ENCODE peak calls at places on chromosome 10, in eight cellular contexts. H is suprapubic skin, B is IMR-90, D is heart left ventricle, J is tibial nerve, L is A549, V is sigmoid colon, Z is Peyer's patch. K is an unnamed sample. For H3K4me1, the result is how much of the 10 kb centered on the place peaks cover.

GRCh38 chr10:106479619-106480018 is 684.9 kb downstream of the SORCS1 start:
- DNase-seq in Z (no peak), D (no peak), L (no peak), B (no peak), V (no peak), J (no peak), H (no peak), K (no peak)

GRCh38 chr10:132364594-132364970 is 32.4 kb upstream of the PWWP2B start:
- DNase-seq in D (no peak), J (no peak), V (peak), B (no peak), Z (peak), L (no peak), H (peak), K (no peak)

GRCh38 chr10:121674885-121675284 is 76.6 kb upstream of the FGFR2 start:
- DNase-seq in J (no peak), V (no peak), B (no peak), Z (no peak), D (no peak), H (no peak), L (no peak), K (no peak)

GRCh38 chr10:124204726-124205125 is 111.3 kb upstream of the CHST15 start:
- DNase-seq in V (no peak), B (no peak), Z (no peak), D (no peak), L (no peak), J (no peak), H (no peak), K (no peak)

GRCh38 chr10:16987129-16987670 is 142.4 kb downstream of the CUBN start:
- DNase-seq in D (no peak), J (no peak), B (peak), Z (no peak), H (no peak), V (no peak), L (no peak), K (no peak)

GRCh38 chr10:1123198-1123597 is 67.0 kb downstream of the WDR37 start:
- DNase-seq in B (no peak), Z (no peak), D (no peak), V (no peak), H (no peak), L (no peak), J (no peak), K (no peak)

GRCh38 chr10:61183971-61184370 is 240.0 kb upstream of the RHOBTB1 start:
- DNase-seq in H (no peak), J (no peak), B (no peak), D (no peak), V (no peak), L (no peak), Z (no peak), K (no peak)

GRCh38 chr10:48932831-48933670 is 6.6 kb downstream of the LRRC18 start:
- DNase-seq in L (no peak), V (no peak), B (no peak), J (no peak), H (no peak), D (no peak), Z (no peak), K (no peak)

GRCh38 chr10:94762393-94762792 is at the start of gene CYP2C19:
- DNase-seq in J (no peak), B (no peak), L (no peak), Z (no peak), H (no peak), D (no peak), V (no peak), K (no peak)

GRCh38 chr10:104300736-104301292 is 31.8 kb downstream of the GSTO2 start:
- DNase-seq in D (peak), J (no peak), H (no peak), L (peak), V (peak), Z (no peak), B (peak), K (peak)

GRCh38 chr10:132417249-132417878 is 20.4 kb downstream of the PWWP2B start:
- DNase-seq in L (no peak), V (no peak), D (no peak), Z (no peak), H (no peak), B (no peak), J (no peak), K (peak)

GRCh38 chr10:14698487-14699170 is 76.1 kb downstream of the FAM107B start:
- DNase-seq in Z (no peak), B (peak), H (no peak), V (no peak), D (no peak), L (no peak), J (no peak), K (peak)

GRCh38 chr10:102837230-102837721 is at the start of gene CYP17A1:
- DNase-seq in B (no peak), J (no peak), V (no peak), D (peak), L (no peak), Z (no peak), H (no peak), K (peak)

GRCh38 chr10:63421591-63421990 is 44.2 kb downstream of the JMJD1C start:
- DNase-seq in B (no peak), D (no peak), L (no peak), H (no peak), Z (no peak), V (no peak), J (no peak), K (no peak)

GRCh38 chr10:1255166-1255565 is 199.0 kb downstream of the WDR37 start:
- DNase-seq in V (no peak), J (no peak), B (no peak), D (no peak), H (no peak), Z (no peak), L (no peak), K (no peak)

GRCh38 chr10:87503892-87504291 is 801 bp upstream of the MINPP1 start:
- DNase-seq in Z (no peak), B (peak), J (no peak), D (no peak), V (no peak), L (no peak), H (no peak), K (no peak)

GRCh38 chr10:117462816-117463544 is 79.6 kb upstream of the EMX2 start:
- DNase-seq in Z (no peak), H (no peak), B (no peak), D (no peak), J (no peak), L (no peak), V (no peak), K (no peak)

GRCh38 chr10:115063702-115064479 is 29.3 kb upstream of the ATRNL1 start:
- DNase-seq in H (no peak), J (no peak), V (no peak), L (no peak), Z (no peak), D (no peak), B (no peak), K (no peak)

GRCh38 chr10:78717200-78717599 is 351.6 kb upstream of the ZMIZ1 start:
- DNase-seq in V (no peak), Z (no peak), B (peak), H (no peak), D (peak), J (no peak), L (no peak), K (peak)

GRCh38 chr10:101067356-101068083 is 5.7 kb downstream of the KAZALD1 start:
- DNase-seq in J (peak), Z (peak), D (peak), B (peak), L (peak), H (peak), V (peak), K (peak)

GRCh38 chr10:22103701-22104100 is 100.2 kb upstream of the DNAJC1 start:
- DNase-seq in D (no peak), Z (no peak), V (no peak), L (peak), B (no peak), H (no peak), J (no peak), K (no peak)

GRCh38 chr10:120998251-120998650 is 147.1 kb downstream of the WDR11 start:
- DNase-seq in B (no peak), J (no peak), D (no peak), H (no peak), V (no peak), Z (no peak), L (no peak), K (no peak)

GRCh38 chr10:92242910-92243671 is 47.8 kb downstream of the CPEB3 start:
- DNase-seq in V (peak), Z (peak), H (no peak), L (no peak), J (no peak), D (peak), B (peak), K (peak)

GRCh38 chr10:101258179-101258885 is 29.1 kb upstream of the LBX1 start:
- DNase-seq in V (no peak), Z (no peak), L (no peak), B (no peak), D (no peak), H (no peak), J (no peak), K (no peak)

GRCh38 chr10:22606164-22606614 is 108.2 kb downstream of the PIP4K2A start:
- DNase-seq in B (peak), H (no peak), J (no peak), D (peak), Z (no peak), L (no peak), V (peak), K (peak)

GRCh38 chr10:109743141-109744120 is 179.9 kb downstream of the XPNPEP1 start:
- DNase-seq in L (no peak), H (no peak), J (no peak), D (no peak), B (no peak), Z (no peak), V (peak), K (no peak)

GRCh38 chr10:124999433-125000365 is 57.8 kb downstream of the ZRANB1 start:
- DNase-seq in B (peak), J (no peak), V (no peak), H (peak), D (peak), Z (peak), L (no peak), K (peak)

GRCh38 chr10:69087600-69088470 is at the start of gene SRGN:
- DNase-seq in H (peak), J (peak), B (peak), Z (no peak), D (peak), L (peak), V (peak), K (peak)

GRCh38 chr10:4271193-4271592 is 486.2 kb upstream of the KLF6 start:
- DNase-seq in V (no peak), B (no peak), Z (no peak), H (no peak), D (no peak), L (no peak), J (no peak), K (no peak)

GRCh38 chr10:127797339-127797738 is 60.4 kb downstream of the FOXI2 start:
- DNase-seq in Z (no peak), B (peak), V (no peak), L (no peak), D (no peak), H (peak), J (no peak), K (no peak)

GRCh38 chr10:125992244-125992643 is 95.9 kb downstream of the FANK1 start:
- DNase-seq in V (no peak), J (no peak), Z (no peak), B (no peak), D (no peak), L (no peak), H (no peak), K (no peak)

GRCh38 chr10:48905311-48905710 is 34.3 kb downstream of the LRRC18 start:
- DNase-seq in L (no peak), B (no peak), J (no peak), V (no peak), D (no peak), Z (no peak), H (no peak), K (no peak)

GRCh38 chr10:78754269-78755074 is 314.3 kb upstream of the ZMIZ1 start:
- DNase-seq in Z (peak), L (no peak), B (peak), H (no peak), J (no peak), V (no peak), D (no peak), K (no peak)

DNA sequence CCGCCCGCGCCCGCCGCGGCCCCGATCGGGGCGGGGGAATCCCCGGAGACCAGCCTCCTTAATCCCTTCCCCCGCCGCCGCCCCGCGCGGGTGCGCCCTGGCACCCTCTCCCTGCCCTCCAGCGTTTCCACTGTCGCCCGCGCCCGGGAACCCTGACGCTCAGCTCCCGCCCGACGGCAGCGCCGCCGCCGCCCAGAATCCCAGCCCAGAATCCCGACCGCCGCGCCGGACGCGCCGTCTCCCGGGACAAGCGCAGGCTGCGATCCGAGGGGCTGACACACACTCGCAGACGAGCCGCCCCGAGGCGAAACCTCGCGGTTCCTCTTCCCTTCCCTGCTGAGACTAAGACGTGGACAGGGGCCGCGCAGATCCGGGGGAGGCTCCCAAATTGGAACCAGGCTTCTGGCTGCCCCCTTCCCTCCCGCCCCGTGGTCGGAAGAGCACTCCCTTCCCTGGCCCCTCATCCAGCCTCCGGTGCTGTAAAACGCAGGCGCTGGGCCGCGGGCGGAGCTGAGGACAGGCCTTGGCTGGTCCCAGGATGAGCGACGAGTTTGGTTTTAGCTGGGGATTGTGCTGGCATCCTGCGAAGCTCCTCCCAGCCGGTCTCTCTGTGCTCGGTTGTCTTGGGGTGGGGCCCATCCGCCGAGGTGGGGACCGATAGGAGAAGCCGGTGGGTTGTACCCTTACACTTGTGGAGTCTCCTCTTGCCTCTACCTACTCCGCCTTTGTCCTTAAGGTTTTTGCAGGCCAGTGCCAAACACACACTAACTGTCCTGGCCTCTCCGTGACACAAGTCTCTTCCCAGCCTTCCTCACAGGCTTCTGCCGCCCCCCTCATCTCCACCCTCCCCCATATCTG is 1.1 kb downstream of the MARVELD1 start:
- DNase-seq in D (peak), B (peak), Z (peak), L (peak), J (peak), H (peak), V (peak), K (peak)
- TF ChIP-seq POLR2A in D (no peak), B (peak), Z (no peak), L (peak), J (peak), H (no peak), V (peak), K (peak)

GRCh38 chr10:59319854-59320253 is 42.5 kb downstream of the FAM13C start:
- DNase-seq in Z (no peak), V (no peak), D (no peak), H (no peak), L (no peak), J (no peak), B (no peak), K (no peak)
- H3K4me1 ChIP-seq in Z (under half), V (under half), D (under half), H (under half), L (under half), J (under half), B (under half), K (under half)

DNA sequence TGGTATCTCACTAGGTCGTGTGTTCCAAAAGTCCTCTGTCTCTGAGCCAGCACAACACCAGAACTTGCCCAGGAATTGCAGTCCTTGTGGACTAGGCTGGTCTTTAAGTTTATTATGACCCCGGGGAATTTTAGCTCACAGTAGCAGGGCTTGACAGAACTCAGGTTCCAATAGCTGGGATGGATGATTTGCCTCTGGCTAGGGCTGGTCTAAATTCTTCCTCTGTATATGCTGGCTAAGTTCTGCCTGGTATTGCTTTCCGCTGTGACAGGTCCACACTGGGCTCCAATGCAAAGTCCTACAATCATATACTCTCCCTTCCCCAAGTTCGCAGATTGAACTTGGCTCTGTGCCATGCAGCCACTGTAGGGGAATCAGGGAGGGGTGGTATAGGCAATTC is 52.5 kb downstream of the FAS start:
- DNase-seq in H (no peak), Z (no peak), J (no peak), B (no peak), D (no peak), V (no peak), L (no peak), K (no peak)
- H3K27ac ChIP-seq in H (no peak), Z (no peak), J (no peak), B (no peak), D (no peak), V (no peak), L (no peak), K (no peak)

DNA sequence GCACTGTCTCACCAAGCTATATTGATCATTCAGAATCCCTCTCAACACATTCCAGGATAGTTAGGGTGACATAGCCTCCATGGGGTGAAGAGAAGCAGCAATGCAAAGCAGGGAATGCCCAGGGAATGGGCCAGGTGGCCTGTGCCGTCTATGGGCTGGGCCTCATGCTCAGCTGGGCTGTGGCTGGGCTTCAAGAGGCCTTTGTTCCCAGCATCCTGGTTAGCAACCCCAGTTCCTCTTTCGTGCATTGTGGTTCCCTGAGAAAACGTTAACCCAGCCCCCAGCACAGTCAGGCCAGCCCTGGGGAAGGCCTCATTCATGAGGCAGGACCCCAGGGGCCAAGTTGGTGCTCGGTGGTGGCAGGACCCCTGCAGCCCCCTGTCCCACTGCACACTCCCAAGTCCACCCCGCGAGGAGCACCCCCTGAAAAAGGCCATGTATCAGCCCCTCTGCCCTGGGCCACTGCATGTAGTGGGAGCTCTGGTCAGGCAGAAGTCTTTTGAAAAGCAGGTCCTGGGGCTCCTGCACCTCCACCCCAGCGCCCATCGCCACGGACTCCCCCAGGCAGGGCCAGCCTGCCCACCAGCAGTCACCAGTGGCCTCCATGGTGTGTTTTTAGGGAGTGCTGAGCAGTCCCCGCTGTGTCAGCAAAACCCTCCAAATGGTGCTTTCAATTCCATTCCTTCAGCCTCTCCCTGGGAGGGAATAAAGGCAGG is 25.4 kb downstream of the VSIR start:
- DNase-seq in V (no peak), L (no peak), Z (no peak), D (peak), B (no peak), H (no peak), J (no peak), K (peak)
- TF ChIP-seq POLR2A in V (no peak), L (no peak), Z (no peak), D (no peak), B (no peak), H (no peak), J (no peak), K (no peak)

GRCh38 chr10:24467094-24467493 is 256.6 kb downstream of the ARHGAP21 start:
- DNase-seq in B (no peak), L (peak), H (no peak), D (no peak), Z (no peak), V (no peak), J (no peak), K (no peak)
- H3K4me1 ChIP-seq in B (under half), L (under half), H (under half), D (half or more), Z (under half), V (under half), J (under half), K (half or more)

GRCh38 chr10:29687411-29688160 is 52.8 kb upstream of the SVIL start:
- DNase-seq in H (no peak), J (no peak), V (no peak), D (no peak), L (no peak), B (peak), Z (no peak), K (no peak)
- H3K27ac ChIP-seq in H (no peak), J (no peak), V (peak), D (no peak), L (no peak), B (no peak), Z (no peak), K (no peak)

GRCh38 chr10:90167174-90168064 is 466.0 kb downstream of the KIF20B start:
- DNase-seq in H (no peak), D (no peak), B (peak), V (no peak), L (no peak), Z (no peak), J (no peak), K (no peak)

GRCh38 chr10:90168244-90168643 is 466.9 kb downstream of the KIF20B start:
- DNase-seq in Z (no peak), V (no peak), B (no peak), H (no peak), J (no peak), L (no peak), D (no peak), K (no peak)

DNA sequence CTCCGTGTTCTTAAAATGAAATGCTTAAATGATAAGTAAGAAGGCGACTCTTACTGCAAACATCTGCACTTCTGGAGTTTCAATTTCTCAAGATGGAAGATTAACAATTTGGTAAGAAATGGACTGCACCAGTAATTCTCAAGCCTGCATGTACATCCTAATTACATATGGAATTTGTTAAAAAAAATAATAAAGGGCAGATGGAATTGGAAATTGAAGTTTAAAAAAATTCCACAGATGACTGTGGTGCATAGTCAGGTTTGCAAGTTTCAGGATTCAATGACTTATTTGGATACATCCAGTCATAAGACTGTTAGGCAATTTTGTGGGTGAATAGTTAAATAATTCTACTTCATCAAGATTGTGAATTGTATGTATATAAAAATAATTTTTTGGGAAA is 461.1 kb downstream of the KIF20B start:
- DNase-seq in D (no peak), L (no peak), B (peak), J (no peak), H (no peak), V (no peak), Z (no peak), K (no peak)
- TF ChIP-seq POLR2A in D (no peak), L (no peak), B (no peak), J (no peak), H (no peak), V (no peak), Z (no peak), K (no peak)